ENCODE peak calls at places on chromosomes 2 and 18, in ten cellular contexts. O is HCT116, F is suprapubic skin, S is HL-60, H is adrenal gland, X is fibroblast of the aortic adventitia, P is fibroblast of lung, G is neural progenitor cell, E is fibroblast of mammary gland, R is left ventricle myocardium inferior. V is an unnamed sample.

GRCh38 chr2:200604571-200605255 is 18.9 kb downstream of the AOX1 start:
- DNase-seq in O (no peak), S (no peak), G (no peak), X (peak), E (no peak), F (no peak), P (peak), H (no peak), R (no peak), V (peak)

GRCh38 chr2:11203480-11203879 is 48.2 kb downstream of the SLC66A3 start:
- DNase-seq in F (no peak), P (peak), E (peak), S (no peak), X (peak), G (no peak), H (no peak), R (no peak), O (peak), V (peak)

GRCh38 chr2:161436411-161436810 is 20.3 kb downstream of the TBR1 start:
- DNase-seq in F (no peak), X (peak), P (peak), O (no peak), H (no peak), S (no peak), G (no peak), E (peak), R (no peak), V (peak)

GRCh38 chr2:85132834-85133637 is at the start of gene TCF7L1:
- DNase-seq in S (peak), P (peak), X (peak), E (peak), R (peak), G (peak), F (peak), O (peak), H (peak), V (peak)

GRCh38 chr2:236570081-236570979 is 705 bp downstream of the ACKR3 start:
- DNase-seq in O (no peak), H (no peak), F (no peak), X (no peak), S (no peak), G (peak), E (no peak), R (no peak), P (no peak), V (no peak)

GRCh38 chr2:169736902-169737301 is 3.3 kb downstream of the KLHL23 start:
- DNase-seq in F (no peak), R (no peak), P (no peak), G (no peak), O (no peak), H (no peak), E (peak), S (no peak), X (no peak), V (no peak)

GRCh38 chr2:70087703-70088507 is 628 bp downstream of the PCBP1 start:
- DNase-seq in R (peak), G (peak), O (no peak), X (peak), F (peak), H (peak), P (peak), E (peak), S (peak), V (peak)

GRCh38 chr2:196594158-196594557 is 45.4 kb upstream of the CCDC150 start:
- DNase-seq in S (no peak), E (no peak), X (no peak), F (no peak), H (no peak), R (no peak), O (no peak), G (no peak), P (no peak), V (no peak)

GRCh38 chr18:55252053-55252675 is 292.9 kb upstream of the CCDC68 start:
- DNase-seq in X (no peak), F (no peak), H (no peak), G (peak), O (no peak), S (no peak), R (no peak), E (peak), P (no peak), V (peak)

DNA sequence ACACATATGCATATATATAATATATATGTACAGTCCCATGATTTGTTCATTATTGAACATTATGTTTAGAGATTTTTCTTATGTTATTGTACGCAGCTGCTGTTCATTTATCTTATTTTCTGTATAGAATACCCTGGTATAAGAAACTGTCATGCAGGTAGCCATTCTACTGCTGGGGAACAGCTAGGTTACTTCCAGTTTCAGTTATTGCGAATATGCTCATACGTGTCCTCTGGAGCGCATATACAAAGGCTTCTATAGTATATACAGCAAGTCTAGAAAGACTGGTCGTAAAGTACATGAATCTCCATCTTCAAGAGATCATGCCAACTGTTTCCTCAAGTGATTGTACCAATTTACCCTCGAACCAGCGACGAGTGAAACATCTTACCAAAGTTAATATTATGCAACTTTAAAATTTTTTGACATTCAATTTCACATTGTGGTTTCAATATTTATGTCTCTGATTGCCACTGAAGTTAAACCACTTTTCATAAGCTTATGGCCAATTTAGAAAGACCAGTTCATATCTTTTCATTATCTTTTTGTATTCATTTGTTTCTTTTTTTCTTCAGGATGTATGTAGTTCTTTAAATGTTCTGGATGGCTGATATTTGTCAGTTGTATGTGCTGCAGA is 53.5 kb downstream of the RDH14 start:
- DNase-seq in H (no peak), O (no peak), P (no peak), F (no peak), R (no peak), S (no peak), E (no peak), G (no peak), X (no peak), V (no peak)
- H3K4me3 ChIP-seq in H (no peak), O (no peak), P (no peak), F (no peak), R (no peak), S (no peak), E (no peak), G (no peak), X (no peak), V (no peak)

GRCh38 chr2:173979721-173980351 is 14.7 kb upstream of the SP3 start:
- DNase-seq in X (peak), E (peak), G (no peak), P (peak), R (no peak), O (no peak), H (no peak), S (no peak), F (no peak), V (no peak)
- TF ChIP-seq CTCF in X (no peak), E (no peak), G (no peak), P (no peak), R (no peak), O (no peak), H (no peak), S (no peak), F (no peak), V (no peak)

GRCh38 chr2:153946036-153946435 is 74.3 kb downstream of the GALNT13 start:
- DNase-seq in R (no peak), E (no peak), X (no peak), O (no peak), H (no peak), S (no peak), P (no peak), F (no peak), G (no peak), V (no peak)
- H3K4me3 ChIP-seq in R (no peak), E (no peak), X (no peak), O (no peak), H (no peak), S (no peak), P (no peak), F (no peak), G (no peak), V (no peak)

DNA sequence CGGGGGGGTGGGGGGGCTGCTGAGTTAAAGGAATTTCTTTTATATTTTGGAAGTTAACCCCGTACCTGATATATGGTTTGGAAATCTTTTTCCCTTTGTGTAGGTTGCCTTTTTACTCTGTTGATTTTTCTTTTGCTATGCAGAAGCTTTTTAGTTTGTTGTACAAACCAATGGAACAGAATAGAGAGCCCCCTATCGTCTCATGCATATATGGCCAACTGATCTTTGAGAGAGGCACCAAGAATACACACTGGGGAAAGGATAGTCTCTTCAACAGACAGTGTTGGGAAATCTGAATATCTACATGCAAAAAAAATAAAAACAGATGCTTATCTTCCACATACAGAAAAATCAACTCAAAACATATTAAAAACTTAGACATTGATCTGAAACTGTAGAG is 647.8 kb upstream of the KLHL29 start:
- DNase-seq in S (no peak), X (no peak), G (peak), E (no peak), P (no peak), O (no peak), R (no peak), F (no peak), H (no peak), V (no peak)
- TF ChIP-seq CTCF in S (no peak), X (no peak), G (peak), E (no peak), P (no peak), O (no peak), R (peak), F (no peak), H (no peak), V (no peak)

GRCh38 chr2:111226797-111227700 is 106.3 kb downstream of the BCL2L11 start:
- DNase-seq in E (peak), G (no peak), X (peak), F (no peak), R (no peak), H (no peak), O (no peak), P (peak), S (peak), V (peak)

GRCh38 chr2:111225871-111226270 is 105.2 kb downstream of the BCL2L11 start:
- DNase-seq in X (no peak), R (no peak), H (no peak), O (no peak), E (no peak), G (no peak), S (no peak), P (no peak), F (no peak), V (no peak)

GRCh38 chr2:111231532-111232252 is 111.0 kb downstream of the BCL2L11 start:
- DNase-seq in E (no peak), G (no peak), O (no peak), H (no peak), X (no peak), P (no peak), S (no peak), F (no peak), R (no peak), V (no peak)

GRCh38 chr2:111222204-111222866 is 101.6 kb downstream of the BCL2L11 start:
- DNase-seq in E (no peak), O (no peak), R (no peak), X (no peak), S (no peak), F (no peak), G (no peak), P (no peak), H (no peak), V (no peak)

GRCh38 chr2:111227716-111228141 is 107.0 kb downstream of the BCL2L11 start:
- DNase-seq in S (no peak), O (no peak), G (peak), H (no peak), E (peak), P (peak), X (peak), R (no peak), F (no peak), V (peak)
- H3K4me3 ChIP-seq in S (no peak), O (no peak), G (no peak), H (no peak), E (no peak), P (no peak), X (no peak), R (no peak), F (no peak), V (no peak)

DNA sequence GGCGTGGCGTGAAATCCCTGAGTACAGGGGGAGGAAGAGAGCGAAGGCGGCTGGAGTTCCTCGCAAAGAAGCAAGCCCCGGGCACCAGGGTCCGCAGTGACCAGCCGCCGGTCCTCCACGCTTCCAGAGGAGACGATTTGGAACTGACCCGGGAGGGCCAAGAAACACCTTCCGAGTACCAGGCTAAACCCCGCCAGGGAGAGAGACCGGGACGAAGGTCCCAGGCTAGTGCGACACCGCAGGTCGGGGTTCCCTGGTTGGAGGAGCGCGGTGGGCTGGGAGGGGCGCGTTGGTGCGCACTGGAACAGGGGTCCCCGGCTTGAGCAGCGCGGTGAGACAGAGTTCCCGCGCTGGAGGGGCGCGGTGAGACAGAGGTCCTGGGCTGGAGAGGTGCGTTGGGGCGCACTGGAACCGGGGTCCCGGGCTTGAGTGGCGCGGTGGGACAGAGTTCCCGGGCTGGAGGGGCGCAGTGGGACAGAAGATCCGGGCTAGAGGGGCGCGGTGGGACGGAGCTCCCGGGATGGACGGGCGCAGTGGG is 900 bp downstream of the WDFY1 start:
- DNase-seq in F (peak), P (peak), E (no peak), R (peak), H (peak), X (no peak), O (no peak), G (peak), S (no peak), V (peak)
- TF ChIP-seq CTCF in F (no peak), P (no peak), E (no peak), R (no peak), H (no peak), X (no peak), O (no peak), G (no peak), S (no peak), V (no peak)